ENCODE peak calls at places on chromosomes 6 and 20, in four cellular contexts. One of them, this sample, is unnamed.

GRCh38 chr6:142207265-142207877 is 60.3 kb downstream of the VTA1 start:
- DNase-seq in T follicular helper cell: peak; percentile 27
- DNase-seq in HAP-1: peak; percentile 73
- DNase-seq in HEK293T: peak; percentile 72
- DNase-seq in this sample: peak; percentile 67

GRCh38 chr6:130367767-130368166 is 1.9 kb downstream of the TMEM200A start:
- DNase-seq in T follicular helper cell: no peak
- DNase-seq in HAP-1: no peak
- DNase-seq in HEK293T: no peak
- DNase-seq in this sample: no peak

GRCh38 chr20:1434571-1435336 is 31.9 kb downstream of the NSFL1C start:
- DNase-seq in T follicular helper cell: peak; percentile 30
- DNase-seq in HAP-1: no peak
- DNase-seq in HEK293T: no peak
- DNase-seq in this sample: no peak

GRCh38 chr6:5764401-5764955 is 242.2 kb downstream of the NRN1 start:
- DNase-seq in T follicular helper cell: no peak
- DNase-seq in HAP-1: no peak
- DNase-seq in HEK293T: no peak
- DNase-seq in this sample: no peak

GRCh38 chr6:117483645-117484016 is 1.2 kb downstream of the DCBLD1 start:
- DNase-seq in T follicular helper cell: no peak
- DNase-seq in HAP-1: peak; percentile 39
- DNase-seq in HEK293T: peak; percentile 59
- DNase-seq in this sample: no peak

GRCh38 chr20:1424336-1424735 is 31.5 kb upstream of the FKBP1A start:
- DNase-seq in T follicular helper cell: no peak
- DNase-seq in HAP-1: no peak
- DNase-seq in HEK293T: no peak
- DNase-seq in this sample: no peak

GRCh38 chr20:62208061-62208804 is 11.8 kb downstream of the HRH3 start:
- DNase-seq in T follicular helper cell: no peak
- DNase-seq in HAP-1: no peak
- DNase-seq in HEK293T: no peak
- DNase-seq in this sample: no peak

GRCh38 chr6:113381957-113382356 is 475.2 kb upstream of the MARCKS start:
- DNase-seq in T follicular helper cell: no peak
- DNase-seq in HAP-1: no peak
- DNase-seq in HEK293T: no peak
- DNase-seq in this sample: no peak

GRCh38 chr6:108403260-108403659 is 108.4 kb downstream of the AFG1L start:
- DNase-seq in T follicular helper cell: no peak
- DNase-seq in HAP-1: no peak
- DNase-seq in HEK293T: no peak
- DNase-seq in this sample: no peak

GRCh38 chr6:19415605-19416326 is 421.4 kb upstream of the ID4 start:
- DNase-seq in T follicular helper cell: no peak
- DNase-seq in HAP-1: no peak
- DNase-seq in HEK293T: no peak
- DNase-seq in this sample: no peak

GRCh38 chr6:137738197-137738596 is 128.9 kb upstream of the TNFAIP3 start:
- DNase-seq in T follicular helper cell: no peak
- DNase-seq in HAP-1: no peak
- DNase-seq in HEK293T: no peak
- DNase-seq in this sample: no peak

GRCh38 chr6:100504786-100505737 is 40.3 kb upstream of the SIM1 start:
- DNase-seq in T follicular helper cell: no peak
- DNase-seq in HAP-1: no peak
- DNase-seq in HEK293T: no peak
- DNase-seq in this sample: no peak

GRCh38 chr6:4870821-4871494 is 94.8 kb downstream of the CDYL start:
- DNase-seq in T follicular helper cell: no peak
- DNase-seq in HAP-1: no peak
- DNase-seq in HEK293T: no peak
- DNase-seq in this sample: no peak

GRCh38 chr6:36563237-36563927 is 16.1 kb upstream of the STK38 start:
- DNase-seq in T follicular helper cell: no peak
- DNase-seq in HAP-1: no peak
- DNase-seq in HEK293T: no peak
- DNase-seq in this sample: no peak

GRCh38 chr6:143999406-143999805 is 8.7 kb downstream of the PLAGL1 start:
- DNase-seq in T follicular helper cell: no peak
- DNase-seq in HAP-1: no peak
- DNase-seq in HEK293T: no peak
- DNase-seq in this sample: no peak

GRCh38 chr6:119237177-119237715 is 112.3 kb downstream of the MAN1A1 start:
- DNase-seq in T follicular helper cell: no peak
- DNase-seq in HAP-1: no peak
- DNase-seq in HEK293T: no peak
- DNase-seq in this sample: no peak

GRCh38 chr6:80163754-80164187 is 57.3 kb downstream of the BCKDHB start:
- DNase-seq in T follicular helper cell: no peak
- DNase-seq in HAP-1: no peak
- DNase-seq in HEK293T: no peak
- DNase-seq in this sample: no peak

GRCh38 chr6:71929047-71929446 is 42.7 kb downstream of the RIMS1 start:
- DNase-seq in T follicular helper cell: no peak
- DNase-seq in HAP-1: no peak
- DNase-seq in HEK293T: no peak
- DNase-seq in this sample: no peak

GRCh38 chr6:145015739-145016558 is 719.4 kb downstream of the EPM2A start:
- DNase-seq in T follicular helper cell: no peak
- DNase-seq in HAP-1: no peak
- DNase-seq in HEK293T: no peak
- DNase-seq in this sample: no peak

GRCh38 chr6:36249010-36249409 is 20.9 kb upstream of the PNPLA1 start:
- DNase-seq in T follicular helper cell: no peak
- DNase-seq in HAP-1: no peak
- DNase-seq in HEK293T: no peak
- DNase-seq in this sample: no peak

GRCh38 chr6:108115598-108116058 is 41.1 kb upstream of the OSTM1 start:
- DNase-seq in T follicular helper cell: no peak
- DNase-seq in HAP-1: peak; percentile 69
- DNase-seq in HEK293T: peak; percentile 63
- DNase-seq in this sample: no peak

GRCh38 chr6:24858154-24858801 is 59.6 kb upstream of the ARMH2 start:
- DNase-seq in T follicular helper cell: no peak
- DNase-seq in HAP-1: no peak
- DNase-seq in HEK293T: no peak
- DNase-seq in this sample: no peak

GRCh38 chr20:53828673-53829085 is 235.0 kb upstream of the ZNF217 start:
- DNase-seq in T follicular helper cell: no peak
- DNase-seq in HAP-1: peak; percentile 80
- DNase-seq in HEK293T: peak; percentile 40
- DNase-seq in this sample: no peak

GRCh38 chr6:31092769-31093505 is 19.4 kb downstream of the C6orf15 start:
- DNase-seq in T follicular helper cell: no peak
- DNase-seq in HAP-1: peak; percentile 68
- DNase-seq in HEK293T: no peak
- DNase-seq in this sample: no peak

GRCh38 chr20:34127787-34128186 is 15.7 kb upstream of the EIF2S2 start:
- DNase-seq in T follicular helper cell: no peak
- DNase-seq in HAP-1: no peak
- DNase-seq in HEK293T: no peak
- DNase-seq in this sample: no peak

GRCh38 chr6:118965354-118965753 is 30.4 kb upstream of the MCM9 start:
- DNase-seq in T follicular helper cell: no peak
- DNase-seq in HAP-1: no peak
- DNase-seq in HEK293T: no peak
- DNase-seq in this sample: no peak

GRCh38 chr6:169288591-169288990 is 34.9 kb upstream of the THBS2 start:
- DNase-seq in T follicular helper cell: no peak
- DNase-seq in HAP-1: no peak
- DNase-seq in HEK293T: no peak
- DNase-seq in this sample: no peak

GRCh38 chr6:90374201-90374600 is 77.6 kb upstream of the BACH2 start:
- DNase-seq in T follicular helper cell: no peak
- DNase-seq in HAP-1: no peak
- DNase-seq in HEK293T: no peak
- DNase-seq in this sample: no peak

GRCh38 chr6:85460951-85461805 is 11.3 kb downstream of the NT5E start:
- DNase-seq in T follicular helper cell: no peak
- DNase-seq in HAP-1: no peak
- DNase-seq in HEK293T: no peak
- DNase-seq in this sample: no peak

GRCh38 chr6:93972791-93973190 is 553.4 kb upstream of the EPHA7 start:
- DNase-seq in T follicular helper cell: no peak
- DNase-seq in HAP-1: no peak
- DNase-seq in HEK293T: no peak
- DNase-seq in this sample: no peak

GRCh38 chr20:35776513-35777101 is 4.8 kb downstream of the PHF20 start:
- DNase-seq in T follicular helper cell: no peak
- DNase-seq in HAP-1: peak; percentile 46
- DNase-seq in HEK293T: no peak
- DNase-seq in this sample: no peak

GRCh38 chr20:23629542-23630391 is 8.0 kb downstream of the CST3 start:
- DNase-seq in T follicular helper cell: no peak
- DNase-seq in HAP-1: no peak
- DNase-seq in HEK293T: no peak
- DNase-seq in this sample: no peak

GRCh38 chr6:30981942-30982772 is 1.4 kb upstream of the MUC21 start:
- DNase-seq in T follicular helper cell: no peak
- DNase-seq in HAP-1: peak; percentile 21
- DNase-seq in HEK293T: peak; percentile 64
- DNase-seq in this sample: no peak

GRCh38 chr20:57460781-57461465 is 64.0 kb downstream of the CTCFL start:
- DNase-seq in T follicular helper cell: no peak
- DNase-seq in HAP-1: no peak
- DNase-seq in HEK293T: no peak
- DNase-seq in this sample: no peak

GRCh38 chr6:170223718-170224693 is 66.9 kb downstream of the DLL1 start:
- DNase-seq in T follicular helper cell: no peak
- DNase-seq in HAP-1: no peak
- DNase-seq in HEK293T: no peak
- DNase-seq in this sample: no peak

GRCh38 chr20:37920270-37920669 is 17.3 kb downstream of the VSTM2L start:
- DNase-seq in T follicular helper cell: no peak
- DNase-seq in HAP-1: no peak
- DNase-seq in HEK293T: no peak
- DNase-seq in this sample: no peak

GRCh38 chr20:51431321-51431720 is 111.2 kb downstream of the NFATC2 start:
- DNase-seq in T follicular helper cell: no peak
- DNase-seq in HAP-1: no peak
- DNase-seq in HEK293T: no peak
- DNase-seq in this sample: no peak

GRCh38 chr6:120108061-120108795 is 758.7 kb upstream of the MAN1A1 start:
- DNase-seq in T follicular helper cell: no peak
- DNase-seq in HAP-1: no peak
- DNase-seq in HEK293T: no peak
- DNase-seq in this sample: no peak

GRCh38 chr6:134992155-134992554 is 42.3 kb upstream of the ALDH8A1 start:
- DNase-seq in T follicular helper cell: no peak
- DNase-seq in HAP-1: no peak
- DNase-seq in HEK293T: no peak
- DNase-seq in this sample: no peak

GRCh38 chr6:169962604-169963469 is 211.4 kb downstream of the ERMARD start:
- DNase-seq in T follicular helper cell: no peak
- DNase-seq in HAP-1: no peak
- DNase-seq in HEK293T: no peak
- DNase-seq in this sample: no peak

This sample was measured in NCI-H1048.